ENCODE peak calls at places on chromosome 18, in seven cellular contexts. Y is brain microvascular endothelial cell, X is skeletal muscle cell, J is tibial artery, K is adrenal gland, L is heart left ventricle, W is colonic mucosa. B is an unnamed sample.

GRCh38 chr18:63447066-63447465 is 24.8 kb upstream of the VPS4B start:
- DNase-seq in Y (no peak), X (no peak), J (no peak), K (no peak), L (no peak), W (no peak), B (no peak)

GRCh38 chr18:28855524-28855923 is 678.6 kb upstream of the CDH2 start:
- DNase-seq in Y (peak; percentile 0), X (peak; percentile 60), J (no peak), K (no peak), L (no peak), W (no peak), B (no peak)

GRCh38 chr18:73939391-73939790 is 208.2 kb downstream of the FBXO15 start:
- DNase-seq in Y (no peak), X (no peak), J (no peak), K (no peak), L (no peak), W (no peak), B (no peak)

GRCh38 chr18:46042571-46043123 is 29.4 kb downstream of the PSTPIP2 start:
- DNase-seq in Y (no peak), X (peak; percentile 29), J (no peak), K (no peak), L (no peak), W (no peak), B (peak; percentile 35)

GRCh38 chr18:11981633-11982366 is 493 bp downstream of the IMPA2 start:
- DNase-seq in Y (no peak), X (no peak), J (peak; percentile 55), K (no peak), L (peak; percentile 78), W (peak; percentile 67), B (no peak)

GRCh38 chr18:79047556-79048244 is 21.5 kb upstream of the ATP9B start:
- DNase-seq in Y (no peak), X (no peak), J (no peak), K (no peak), L (no peak), W (no peak), B (no peak)

GRCh38 chr18:46096651-46097300 is 1.3 kb downstream of the ATP5F1A start:
- DNase-seq in Y (no peak), X (no peak), J (no peak), K (no peak), L (no peak), W (peak; percentile 41), B (no peak)

GRCh38 chr18:50559750-50560680 is at the start of gene MAPK4:
- DNase-seq in Y (no peak), X (no peak), J (no peak), K (peak; percentile 77), L (peak; percentile 71), W (peak; percentile 37), B (no peak)

GRCh38 chr18:79814373-79814772 is 16.6 kb downstream of the KCNG2 start:
- DNase-seq in Y (no peak), X (no peak), J (no peak), K (no peak), L (no peak), W (no peak), B (no peak)

GRCh38 chr18:49031511-49032188 is 80.9 kb upstream of the SMAD7 start:
- DNase-seq in Y (no peak), X (no peak), J (no peak), K (no peak), L (no peak), W (peak; percentile 13), B (no peak)
- H3K4me3 ChIP-seq in Y (no peak overlapping the region), X (no peak overlapping the region), J (no peak overlapping the region), K (no peak overlapping the region), L (no peak overlapping the region), W (no peak overlapping the region), B (no peak overlapping the region)

GRCh38 chr18:9053814-9054213 is 48.7 kb upstream of the NDUFV2 start:
- DNase-seq in Y (no peak), X (no peak), J (no peak), K (no peak), L (no peak), W (no peak), B (no peak)

GRCh38 chr18:9055626-9056025 is 46.9 kb upstream of the NDUFV2 start:
- DNase-seq in Y (no peak), X (no peak), J (no peak), K (no peak), L (no peak), W (no peak), B (no peak)

GRCh38 chr18:9057646-9058045 is 44.9 kb upstream of the NDUFV2 start:
- DNase-seq in Y (no peak), X (no peak), J (no peak), K (no peak), L (no peak), W (no peak), B (no peak)

GRCh38 chr18:9058426-9058825 is 44.1 kb upstream of the NDUFV2 start:
- DNase-seq in Y (no peak), X (no peak), J (no peak), K (no peak), L (no peak), W (no peak), B (no peak)

GRCh38 chr18:9055185-9055584 is 47.3 kb upstream of the NDUFV2 start:
- DNase-seq in Y (no peak), X (peak; percentile 60), J (no peak), K (no peak), L (no peak), W (no peak), B (peak; percentile 55)
- H3K4me3 ChIP-seq in Y (no peak overlapping the region), X (no peak overlapping the region), J (no peak overlapping the region), K (no peak overlapping the region), L (no peak overlapping the region), W (no peak overlapping the region), B (no peak overlapping the region)

GRCh38 chr18:44356566-44357157 is 324.0 kb upstream of the SETBP1 start:
- DNase-seq in Y (no peak), X (no peak), J (no peak), K (no peak), L (no peak), W (no peak), B (no peak)
- H3K4me3 ChIP-seq in Y (no peak overlapping the region), X (no peak overlapping the region), J (no peak overlapping the region), K (no peak overlapping the region), L (no peak overlapping the region), W (no peak overlapping the region), B (no peak overlapping the region)

DNA sequence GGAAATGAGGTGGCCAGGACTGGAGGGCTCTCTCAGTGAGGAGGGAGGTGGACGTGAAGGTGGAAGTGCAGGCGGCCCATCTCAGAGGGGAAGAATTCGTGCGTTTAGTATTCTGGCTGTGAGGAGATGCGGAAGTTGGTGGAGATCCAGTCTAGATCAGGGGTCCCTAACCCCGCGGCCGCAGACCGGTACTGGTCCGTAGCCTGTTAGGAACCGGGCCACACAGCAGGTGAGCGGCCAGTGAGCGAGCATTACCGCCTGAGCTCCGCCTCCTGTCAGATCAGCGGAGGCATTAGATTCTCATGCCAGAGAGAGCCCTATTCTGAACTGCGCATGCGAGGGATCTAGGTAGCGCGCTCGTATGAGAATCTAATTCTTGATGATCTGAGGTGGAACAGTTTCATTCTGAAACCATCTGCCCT is 1.6 kb upstream of the FHOD3 start:
- DNase-seq in Y (no peak), X (no peak), J (no peak), K (no peak), L (no peak), W (peak; percentile 25), B (no peak)
- H3K4me3 ChIP-seq in Y (peak overlapping the region; percentile 15), X (no peak overlapping the region), J (peak overlapping the region; percentile 64), K (no peak overlapping the region), L (no peak overlapping the region), W (no peak overlapping the region), B (no peak overlapping the region)

DNA sequence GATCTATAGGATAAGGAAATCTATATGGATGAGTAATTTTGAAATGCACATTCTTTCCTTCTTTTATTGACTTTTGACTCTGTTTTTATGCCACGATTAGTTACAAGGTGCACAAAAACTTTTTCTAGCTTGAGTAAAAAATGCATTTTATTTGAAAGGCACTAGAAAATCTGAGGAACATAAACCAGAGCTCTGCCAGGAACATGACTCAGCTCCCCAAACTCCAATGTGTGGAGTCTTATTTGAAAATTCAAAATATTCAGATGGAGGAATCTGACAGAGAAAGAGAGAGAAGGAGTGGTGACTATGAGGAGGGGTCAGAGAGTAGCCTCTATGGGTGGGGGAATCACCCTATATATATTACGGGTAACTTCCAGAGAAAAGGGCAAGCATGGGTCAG is 231.0 kb downstream of the DCC start:
- DNase-seq in Y (no peak), X (peak; percentile 5), J (no peak), K (no peak), L (no peak), W (no peak), B (no peak)
- H3K4me3 ChIP-seq in Y (no peak overlapping the region), X (no peak overlapping the region), J (no peak overlapping the region), K (no peak overlapping the region), L (no peak overlapping the region), W (no peak overlapping the region), B (no peak overlapping the region)

B was measured in kidney epithelial cell.